ENCODE peak calls at places on chromosome 9, in nine cellular contexts. One of them, this sample, is unnamed.

GRCh38 chr9:130021123-130021522 is 21.9 kb downstream of the FNBP1 start:
- DNase-seq in choroid plexus epithelial cell: no peak
- DNase-seq in T follicular helper cell: no peak
- DNase-seq in NCI-H187 treated with DMSO at 0.1 percent for 48 hours: no peak
- DNase-seq in hepatic stellate cell: no peak
- DNase-seq in AG04450: no peak
- DNase-seq in HuH-7: no peak
- DNase-seq in stimulated activated CD8-positive, alpha-beta memory T cell treated with anti-CD3 and anti-CD28 coated beads, Interleukin-15, amount 100 ng/mL, for 24 hours: no peak
- DNase-seq in astrocyte of the spinal cord: no peak
- DNase-seq in this sample: no peak

GRCh38 chr9:132901859-132902831 is 23.4 kb downstream of the SPACA9 start:
- DNase-seq in choroid plexus epithelial cell: peak; percentile 92
- DNase-seq in T follicular helper cell: peak; percentile 68
- DNase-seq in NCI-H187 treated with DMSO at 0.1 percent for 48 hours: no peak
- DNase-seq in hepatic stellate cell: peak; percentile 90
- DNase-seq in AG04450: peak; percentile 57
- DNase-seq in HuH-7: peak; percentile 80
- DNase-seq in stimulated activated CD8-positive, alpha-beta memory T cell treated with anti-CD3 and anti-CD28 coated beads, Interleukin-15, amount 100 ng/mL, for 24 hours: peak; percentile 43
- DNase-seq in astrocyte of the spinal cord: peak; percentile 81
- DNase-seq in this sample: peak; percentile 60

GRCh38 chr9:95349109-95350038 is 31.9 kb upstream of the FANCC start:
- DNase-seq in choroid plexus epithelial cell: no peak
- DNase-seq in T follicular helper cell: no peak
- DNase-seq in NCI-H187 treated with DMSO at 0.1 percent for 48 hours: no peak
- DNase-seq in hepatic stellate cell: no peak
- DNase-seq in AG04450: no peak
- DNase-seq in HuH-7: peak; percentile 28
- DNase-seq in stimulated activated CD8-positive, alpha-beta memory T cell treated with anti-CD3 and anti-CD28 coated beads, Interleukin-15, amount 100 ng/mL, for 24 hours: no peak
- DNase-seq in astrocyte of the spinal cord: no peak
- DNase-seq in this sample: no peak

GRCh38 chr9:121780641-121781040 is 129.2 kb downstream of the DAB2IP start:
- DNase-seq in choroid plexus epithelial cell: no peak
- DNase-seq in T follicular helper cell: no peak
- DNase-seq in NCI-H187 treated with DMSO at 0.1 percent for 48 hours: no peak
- DNase-seq in hepatic stellate cell: no peak
- DNase-seq in AG04450: no peak
- DNase-seq in HuH-7: no peak
- DNase-seq in stimulated activated CD8-positive, alpha-beta memory T cell treated with anti-CD3 and anti-CD28 coated beads, Interleukin-15, amount 100 ng/mL, for 24 hours: no peak
- DNase-seq in astrocyte of the spinal cord: no peak
- DNase-seq in this sample: no peak

GRCh38 chr9:123399803-123400378 is 43.9 kb downstream of the CRB2 start:
- DNase-seq in choroid plexus epithelial cell: no peak
- DNase-seq in T follicular helper cell: no peak
- DNase-seq in NCI-H187 treated with DMSO at 0.1 percent for 48 hours: no peak
- DNase-seq in hepatic stellate cell: no peak
- DNase-seq in AG04450: no peak
- DNase-seq in HuH-7: peak; percentile 85
- DNase-seq in stimulated activated CD8-positive, alpha-beta memory T cell treated with anti-CD3 and anti-CD28 coated beads, Interleukin-15, amount 100 ng/mL, for 24 hours: no peak
- DNase-seq in astrocyte of the spinal cord: no peak
- DNase-seq in this sample: no peak

GRCh38 chr9:98867434-98868168 is 60.1 kb downstream of the GALNT12 start:
- DNase-seq in choroid plexus epithelial cell: peak; percentile 95
- DNase-seq in T follicular helper cell: no peak
- DNase-seq in NCI-H187 treated with DMSO at 0.1 percent for 48 hours: no peak
- DNase-seq in hepatic stellate cell: peak; percentile 79
- DNase-seq in AG04450: peak; percentile 85
- DNase-seq in HuH-7: no peak
- DNase-seq in stimulated activated CD8-positive, alpha-beta memory T cell treated with anti-CD3 and anti-CD28 coated beads, Interleukin-15, amount 100 ng/mL, for 24 hours: no peak
- DNase-seq in astrocyte of the spinal cord: peak; percentile 93
- DNase-seq in this sample: no peak

GRCh38 chr9:94269264-94269663 is 10.2 kb downstream of the ZNF169 start:
- DNase-seq in choroid plexus epithelial cell: no peak
- DNase-seq in T follicular helper cell: no peak
- DNase-seq in NCI-H187 treated with DMSO at 0.1 percent for 48 hours: no peak
- DNase-seq in hepatic stellate cell: peak; percentile 17
- DNase-seq in AG04450: no peak
- DNase-seq in HuH-7: no peak
- DNase-seq in stimulated activated CD8-positive, alpha-beta memory T cell treated with anti-CD3 and anti-CD28 coated beads, Interleukin-15, amount 100 ng/mL, for 24 hours: no peak
- DNase-seq in astrocyte of the spinal cord: no peak
- DNase-seq in this sample: no peak

GRCh38 chr9:27545471-27545870 is 15.9 kb upstream of the MOB3B start:
- DNase-seq in choroid plexus epithelial cell: no peak
- DNase-seq in T follicular helper cell: no peak
- DNase-seq in NCI-H187 treated with DMSO at 0.1 percent for 48 hours: no peak
- DNase-seq in hepatic stellate cell: no peak
- DNase-seq in AG04450: no peak
- DNase-seq in HuH-7: no peak
- DNase-seq in stimulated activated CD8-positive, alpha-beta memory T cell treated with anti-CD3 and anti-CD28 coated beads, Interleukin-15, amount 100 ng/mL, for 24 hours: no peak
- DNase-seq in astrocyte of the spinal cord: no peak
- DNase-seq in this sample: no peak

GRCh38 chr9:32703635-32704034 is 68.2 kb upstream of the TAF1L start:
- DNase-seq in choroid plexus epithelial cell: peak; percentile 5
- DNase-seq in T follicular helper cell: no peak
- DNase-seq in NCI-H187 treated with DMSO at 0.1 percent for 48 hours: no peak
- DNase-seq in hepatic stellate cell: no peak
- DNase-seq in AG04450: no peak
- DNase-seq in HuH-7: peak; percentile 29
- DNase-seq in stimulated activated CD8-positive, alpha-beta memory T cell treated with anti-CD3 and anti-CD28 coated beads, Interleukin-15, amount 100 ng/mL, for 24 hours: no peak
- DNase-seq in astrocyte of the spinal cord: no peak
- DNase-seq in this sample: no peak

GRCh38 chr9:88676644-88677043 is 141.7 kb downstream of the NXNL2 start:
- DNase-seq in choroid plexus epithelial cell: no peak
- DNase-seq in T follicular helper cell: no peak
- DNase-seq in NCI-H187 treated with DMSO at 0.1 percent for 48 hours: no peak
- DNase-seq in hepatic stellate cell: no peak
- DNase-seq in AG04450: no peak
- DNase-seq in HuH-7: no peak
- DNase-seq in stimulated activated CD8-positive, alpha-beta memory T cell treated with anti-CD3 and anti-CD28 coated beads, Interleukin-15, amount 100 ng/mL, for 24 hours: no peak
- DNase-seq in astrocyte of the spinal cord: no peak
- DNase-seq in this sample: no peak

GRCh38 chr9:97046228-97046627 is 7.3 kb upstream of the CTSV start:
- DNase-seq in choroid plexus epithelial cell: peak; percentile 14
- DNase-seq in T follicular helper cell: no peak
- DNase-seq in NCI-H187 treated with DMSO at 0.1 percent for 48 hours: no peak
- DNase-seq in hepatic stellate cell: no peak
- DNase-seq in AG04450: no peak
- DNase-seq in HuH-7: no peak
- DNase-seq in stimulated activated CD8-positive, alpha-beta memory T cell treated with anti-CD3 and anti-CD28 coated beads, Interleukin-15, amount 100 ng/mL, for 24 hours: no peak
- DNase-seq in astrocyte of the spinal cord: peak; percentile 7
- DNase-seq in this sample: no peak

GRCh38 chr9:133104718-133105460 is 16.2 kb downstream of the RALGDS start:
- DNase-seq in choroid plexus epithelial cell: no peak
- DNase-seq in T follicular helper cell: no peak
- DNase-seq in NCI-H187 treated with DMSO at 0.1 percent for 48 hours: no peak
- DNase-seq in hepatic stellate cell: no peak
- DNase-seq in AG04450: no peak
- DNase-seq in HuH-7: no peak
- DNase-seq in stimulated activated CD8-positive, alpha-beta memory T cell treated with anti-CD3 and anti-CD28 coated beads, Interleukin-15, amount 100 ng/mL, for 24 hours: no peak
- DNase-seq in astrocyte of the spinal cord: no peak
- DNase-seq in this sample: no peak

GRCh38 chr9:78365979-78366697 is 69.2 kb downstream of the PSAT1 start:
- DNase-seq in choroid plexus epithelial cell: peak; percentile 60
- DNase-seq in T follicular helper cell: no peak
- DNase-seq in NCI-H187 treated with DMSO at 0.1 percent for 48 hours: no peak
- DNase-seq in hepatic stellate cell: no peak
- DNase-seq in AG04450: no peak
- DNase-seq in HuH-7: no peak
- DNase-seq in stimulated activated CD8-positive, alpha-beta memory T cell treated with anti-CD3 and anti-CD28 coated beads, Interleukin-15, amount 100 ng/mL, for 24 hours: no peak
- DNase-seq in astrocyte of the spinal cord: peak; percentile 42
- DNase-seq in this sample: no peak

GRCh38 chr9:72524820-72525539 is 3.6 kb downstream of the TMC1 start:
- DNase-seq in choroid plexus epithelial cell: peak; percentile 95
- DNase-seq in T follicular helper cell: no peak
- DNase-seq in NCI-H187 treated with DMSO at 0.1 percent for 48 hours: no peak
- DNase-seq in hepatic stellate cell: peak; percentile 66
- DNase-seq in AG04450: peak; percentile 95
- DNase-seq in HuH-7: no peak
- DNase-seq in stimulated activated CD8-positive, alpha-beta memory T cell treated with anti-CD3 and anti-CD28 coated beads, Interleukin-15, amount 100 ng/mL, for 24 hours: no peak
- DNase-seq in astrocyte of the spinal cord: peak; percentile 98
- DNase-seq in this sample: no peak

GRCh38 chr9:127884427-127884911 is 7.0 kb upstream of the AK1 start:
- DNase-seq in choroid plexus epithelial cell: no peak
- DNase-seq in T follicular helper cell: no peak
- DNase-seq in NCI-H187 treated with DMSO at 0.1 percent for 48 hours: no peak
- DNase-seq in hepatic stellate cell: no peak
- DNase-seq in AG04450: no peak
- DNase-seq in HuH-7: no peak
- DNase-seq in stimulated activated CD8-positive, alpha-beta memory T cell treated with anti-CD3 and anti-CD28 coated beads, Interleukin-15, amount 100 ng/mL, for 24 hours: no peak
- DNase-seq in astrocyte of the spinal cord: no peak
- DNase-seq in this sample: no peak

GRCh38 chr9:137820161-137820855 is 57.3 kb upstream of the CACNA1B start:
- DNase-seq in choroid plexus epithelial cell: no peak
- DNase-seq in T follicular helper cell: no peak
- DNase-seq in NCI-H187 treated with DMSO at 0.1 percent for 48 hours: no peak
- DNase-seq in hepatic stellate cell: no peak
- DNase-seq in AG04450: no peak
- DNase-seq in HuH-7: no peak
- DNase-seq in stimulated activated CD8-positive, alpha-beta memory T cell treated with anti-CD3 and anti-CD28 coated beads, Interleukin-15, amount 100 ng/mL, for 24 hours: no peak
- DNase-seq in astrocyte of the spinal cord: no peak
- DNase-seq in this sample: no peak

GRCh38 chr9:121884057-121884512 is 209.0 kb downstream of the TTLL11 start:
- DNase-seq in choroid plexus epithelial cell: no peak
- DNase-seq in T follicular helper cell: no peak
- DNase-seq in NCI-H187 treated with DMSO at 0.1 percent for 48 hours: no peak
- DNase-seq in hepatic stellate cell: no peak
- DNase-seq in AG04450: no peak
- DNase-seq in HuH-7: no peak
- DNase-seq in stimulated activated CD8-positive, alpha-beta memory T cell treated with anti-CD3 and anti-CD28 coated beads, Interleukin-15, amount 100 ng/mL, for 24 hours: no peak
- DNase-seq in astrocyte of the spinal cord: peak; percentile 55
- DNase-seq in this sample: no peak

GRCh38 chr9:127877566-127877998 is at the start of gene AK1:
- DNase-seq in choroid plexus epithelial cell: peak; percentile 45
- DNase-seq in T follicular helper cell: no peak
- DNase-seq in NCI-H187 treated with DMSO at 0.1 percent for 48 hours: no peak
- DNase-seq in hepatic stellate cell: peak; percentile 75
- DNase-seq in AG04450: no peak
- DNase-seq in HuH-7: peak; percentile 84
- DNase-seq in stimulated activated CD8-positive, alpha-beta memory T cell treated with anti-CD3 and anti-CD28 coated beads, Interleukin-15, amount 100 ng/mL, for 24 hours: no peak
- DNase-seq in astrocyte of the spinal cord: peak; percentile 51
- DNase-seq in this sample: no peak

GRCh38 chr9:96187108-96187695 is 114.8 kb downstream of the HSD17B3 start:
- DNase-seq in choroid plexus epithelial cell: no peak
- DNase-seq in T follicular helper cell: no peak
- DNase-seq in NCI-H187 treated with DMSO at 0.1 percent for 48 hours: no peak
- DNase-seq in hepatic stellate cell: no peak
- DNase-seq in AG04450: no peak
- DNase-seq in HuH-7: peak; percentile 55
- DNase-seq in stimulated activated CD8-positive, alpha-beta memory T cell treated with anti-CD3 and anti-CD28 coated beads, Interleukin-15, amount 100 ng/mL, for 24 hours: no peak
- DNase-seq in astrocyte of the spinal cord: no peak
- DNase-seq in this sample: no peak

This sample was measured in activated naive CD4-positive, alpha-beta T cell.